ENCODE peak calls at places on chromosomes 3 and 15, in nine cellular contexts. X is Calu3; R is GM19239; D is kidney tubule cell; Q is NCI-H446; U is posterior cingulate gyrus; W is activated T-cell treated with anti-CD3 and anti-CD28 coated beads, Interleukin-2, amount 50 U/mL, for 1 hour; F is NCI-H524 treated with DMSO at 0.1 percent for 48 hours; O is effector CD4-positive, alpha-beta T cell. J is an unnamed sample.

GRCh38 chr15:70643783-70644125 is 119.6 kb downstream of the UACA start:
- DNase-seq in X (peak), R (no peak), D (peak), Q (no peak), U (no peak), W (no peak), F (no peak), O (no peak), J (no peak)

GRCh38 chr3:51384145-51384729 is 854 bp upstream of the MANF start:
- DNase-seq in X (peak), R (peak), D (peak), Q (no peak), U (peak), W (no peak), F (no peak), O (no peak), J (peak)

GRCh38 chr15:57732526-57733331 is 26.2 kb downstream of the POLR2M start:
- DNase-seq in X (peak), R (peak), D (peak), Q (peak), U (peak), W (peak), F (no peak), O (peak), J (no peak)

GRCh38 chr15:88529021-88529630 is 17.4 kb downstream of the DET1 start:
- DNase-seq in X (no peak), R (no peak), D (no peak), Q (no peak), U (no peak), W (no peak), F (no peak), O (no peak), J (no peak)

GRCh38 chr15:92228830-92229229 is 164.9 kb upstream of the ST8SIA2 start:
- DNase-seq in X (no peak), R (no peak), D (no peak), Q (no peak), U (no peak), W (no peak), F (no peak), O (no peak), J (no peak)

GRCh38 chr3:81339040-81339845 is 422.2 kb downstream of the GBE1 start:
- DNase-seq in X (no peak), R (peak), D (peak), Q (no peak), U (no peak), W (no peak), F (no peak), O (no peak), J (no peak)

GRCh38 chr15:40333922-40334492 is 6.7 kb downstream of the CCDC9B start:
- DNase-seq in X (no peak), R (no peak), D (no peak), Q (no peak), U (no peak), W (no peak), F (no peak), O (no peak), J (no peak)

GRCh38 chr15:80660114-80660513 is 35.0 kb upstream of the ABHD17C start:
- DNase-seq in X (peak), R (no peak), D (peak), Q (no peak), U (no peak), W (no peak), F (no peak), O (no peak), J (no peak)

GRCh38 chr3:82048711-82049110 is 287.3 kb upstream of the GBE1 start:
- DNase-seq in X (no peak), R (no peak), D (no peak), Q (no peak), U (no peak), W (no peak), F (no peak), O (no peak), J (no peak)

GRCh38 chr3:134799393-134799792 is 4.3 kb downstream of the EPHB1 start:
- DNase-seq in X (no peak), R (no peak), D (peak), Q (peak), U (no peak), W (no peak), F (no peak), O (no peak), J (no peak)

GRCh38 chr3:52315977-52316764 is at the start of gene DNAH1:
- DNase-seq in X (no peak), R (no peak), D (no peak), Q (no peak), U (no peak), W (no peak), F (peak), O (no peak), J (no peak)

GRCh38 chr3:188126271-188126670 is 27.7 kb upstream of the LPP start:
- DNase-seq in X (no peak), R (no peak), D (no peak), Q (no peak), U (no peak), W (no peak), F (no peak), O (no peak), J (no peak)

GRCh38 chr15:59170295-59170881 is 36.3 kb upstream of the LDHAL6B start:
- DNase-seq in X (peak), R (no peak), D (peak), Q (no peak), U (peak), W (no peak), F (no peak), O (no peak), J (no peak)

GRCh38 chr15:65789759-65790158 is 2.3 kb downstream of the DENND4A start:
- DNase-seq in X (no peak), R (no peak), D (no peak), Q (no peak), U (no peak), W (no peak), F (no peak), O (no peak), J (no peak)

GRCh38 chr3:53826048-53826447 is 20.2 kb downstream of the CHDH start:
- DNase-seq in X (no peak), R (no peak), D (peak), Q (no peak), U (no peak), W (no peak), F (no peak), O (no peak), J (no peak)

GRCh38 chr3:53813229-53813628 is 33.0 kb downstream of the CHDH start:
- DNase-seq in X (no peak), R (no peak), D (no peak), Q (no peak), U (no peak), W (no peak), F (no peak), O (no peak), J (no peak)

GRCh38 chr3:127590282-127590592 is 296 bp downstream of the TPRA1 start:
- DNase-seq in X (no peak), R (peak), D (no peak), Q (no peak), U (no peak), W (no peak), F (no peak), O (no peak), J (peak)

GRCh38 chr15:26179906-26180305 is 316.8 kb upstream of the ATP10A start:
- DNase-seq in X (no peak), R (no peak), D (peak), Q (no peak), U (no peak), W (no peak), F (peak), O (no peak), J (no peak)

GRCh38 chr15:48590704-48591103 is 54.8 kb downstream of the FBN1 start:
- DNase-seq in X (no peak), R (no peak), D (no peak), Q (no peak), U (no peak), W (no peak), F (no peak), O (no peak), J (no peak)

GRCh38 chr15:74540135-74540760 is 772 bp upstream of the ARID3B start:
- DNase-seq in X (no peak), R (no peak), D (peak), Q (no peak), U (no peak), W (no peak), F (no peak), O (no peak), J (no peak)

GRCh38 chr3:157313186-157313585 is 123.5 kb upstream of the PTX3 start:
- DNase-seq in X (no peak), R (no peak), D (no peak), Q (no peak), U (no peak), W (no peak), F (no peak), O (no peak), J (no peak)

GRCh38 chr3:104578558-104578957 is 788.2 kb upstream of the ALCAM start:
- DNase-seq in X (no peak), R (no peak), D (no peak), Q (no peak), U (no peak), W (no peak), F (no peak), O (no peak), J (no peak)

GRCh38 chr15:35690698-35691116 is 144.7 kb upstream of the DPH6 start:
- DNase-seq in X (no peak), R (no peak), D (peak), Q (no peak), U (no peak), W (no peak), F (no peak), O (no peak), J (no peak)

GRCh38 chr15:85941186-85941855 is 138.3 kb upstream of the AGBL1 start:
- DNase-seq in X (no peak), R (no peak), D (peak), Q (no peak), U (no peak), W (no peak), F (no peak), O (no peak), J (no peak)

GRCh38 chr15:38996111-38996541 is 431.5 kb upstream of the RASGRP1 start:
- DNase-seq in X (no peak), R (no peak), D (peak), Q (no peak), U (no peak), W (no peak), F (no peak), O (no peak), J (no peak)

GRCh38 chr15:67741313-67741712 is 84.0 kb upstream of the SKOR1 start:
- DNase-seq in X (no peak), R (no peak), D (peak), Q (no peak), U (no peak), W (no peak), F (no peak), O (no peak), J (no peak)

J was measured in GM12892.